ENCODE peak calls at places on chromosome 11, in nine cellular contexts. B is epithelial cell of proximal tubule; H is HFF-Myc; X is AG04450; P is AG10803; Y is mesothelial cell of epicardium; W is CD8-positive, alpha-beta T cell; T is AG09309; S is astrocyte of the cerebellum. A is an unnamed sample.

GRCh38 chr11:10657308-10658271 is 36.0 kb downstream of the IRAG1 start:
- DNase-seq in P (peak; percentile 53), B (peak; percentile 33), Y (no peak), W (no peak), T (no peak), S (peak; percentile 70), H (no peak), X (peak; percentile 57), A (no peak)

GRCh38 chr11:8624698-8625097 is 30.7 kb upstream of the STK33 start:
- DNase-seq in T (no peak), S (no peak), H (no peak), X (no peak), W (no peak), P (no peak), B (no peak), Y (no peak), A (no peak)

GRCh38 chr11:74278721-74279148 is 32.7 kb downstream of the P4HA3 start:
- DNase-seq in Y (no peak), S (peak; percentile 98), W (no peak), P (peak; percentile 98), B (peak; percentile 62), H (peak; percentile 93), T (peak; percentile 95), X (peak; percentile 98), A (no peak)

GRCh38 chr11:132576706-132577105 is 955.6 kb downstream of the OPCML start:
- DNase-seq in X (peak; percentile 82), H (peak; percentile 4), W (no peak), P (peak; percentile 94), T (peak; percentile 63), Y (no peak), B (peak; percentile 31), S (peak; percentile 65), A (no peak)

GRCh38 chr11:71206186-71206585 is 46.2 kb downstream of the SHANK2 start:
- DNase-seq in X (no peak), T (no peak), Y (no peak), H (no peak), P (peak; percentile 8), W (no peak), B (peak; percentile 59), S (no peak), A (no peak)

GRCh38 chr11:8387141-8387540 is 123.5 kb upstream of the LMO1 start:
- DNase-seq in P (no peak), H (no peak), X (no peak), B (no peak), T (no peak), S (no peak), Y (no peak), W (no peak), A (no peak)

GRCh38 chr11:117986981-117987495 is 844 bp downstream of the IL10RA start:
- DNase-seq in W (peak; percentile 85), B (no peak), X (no peak), P (peak; percentile 6), H (no peak), S (no peak), Y (no peak), T (no peak), A (peak; percentile 39)

GRCh38 chr11:17646451-17647145 is 72.8 kb upstream of the MYOD1 start:
- DNase-seq in W (no peak), H (no peak), T (no peak), P (no peak), S (no peak), B (no peak), X (no peak), Y (no peak), A (no peak)

GRCh38 chr11:117269856-117270255 is 21.3 kb upstream of the BACE1-AS start:
- DNase-seq in H (no peak), S (no peak), X (no peak), P (no peak), T (no peak), W (no peak), Y (no peak), B (no peak), A (no peak)

GRCh38 chr11:95296165-95296564 is 65.2 kb upstream of the SESN3 start:
- DNase-seq in X (no peak), H (no peak), T (no peak), B (no peak), Y (no peak), W (no peak), P (no peak), S (no peak), A (no peak)

GRCh38 chr11:68962527-68963250 is 18.1 kb downstream of the MRGPRD start:
- DNase-seq in B (no peak), S (peak; percentile 23), X (no peak), H (no peak), Y (no peak), T (no peak), W (peak; percentile 54), P (peak; percentile 43), A (no peak)

GRCh38 chr11:126214446-126215240 is 3.1 kb downstream of the FAM118B start:
- DNase-seq in W (no peak), Y (no peak), T (no peak), X (no peak), P (no peak), H (no peak), S (no peak), B (no peak), A (no peak)

GRCh38 chr11:116535120-116535519 is 237.7 kb downstream of the BUD13 start:
- DNase-seq in B (no peak), P (no peak), H (no peak), W (no peak), Y (no peak), X (no peak), T (no peak), S (no peak), A (no peak)

GRCh38 chr11:120647681-120648080 is 136.1 kb downstream of the GRIK4 start:
- DNase-seq in H (no peak), S (no peak), W (no peak), P (no peak), X (no peak), B (no peak), T (no peak), Y (no peak), A (no peak)

GRCh38 chr11:128555606-128556005 is 31.8 kb downstream of the ETS1 start:
- DNase-seq in P (peak; percentile 47), Y (no peak), S (no peak), X (no peak), W (no peak), T (no peak), H (no peak), B (no peak), A (no peak)

GRCh38 chr11:88016392-88017020 is 158.7 kb downstream of the RAB38 start:
- DNase-seq in H (peak; percentile 76), B (peak; percentile 61), P (peak; percentile 87), X (peak; percentile 72), Y (peak; percentile 53), T (peak; percentile 69), S (peak; percentile 85), W (peak; percentile 49), A (no peak)

DNA sequence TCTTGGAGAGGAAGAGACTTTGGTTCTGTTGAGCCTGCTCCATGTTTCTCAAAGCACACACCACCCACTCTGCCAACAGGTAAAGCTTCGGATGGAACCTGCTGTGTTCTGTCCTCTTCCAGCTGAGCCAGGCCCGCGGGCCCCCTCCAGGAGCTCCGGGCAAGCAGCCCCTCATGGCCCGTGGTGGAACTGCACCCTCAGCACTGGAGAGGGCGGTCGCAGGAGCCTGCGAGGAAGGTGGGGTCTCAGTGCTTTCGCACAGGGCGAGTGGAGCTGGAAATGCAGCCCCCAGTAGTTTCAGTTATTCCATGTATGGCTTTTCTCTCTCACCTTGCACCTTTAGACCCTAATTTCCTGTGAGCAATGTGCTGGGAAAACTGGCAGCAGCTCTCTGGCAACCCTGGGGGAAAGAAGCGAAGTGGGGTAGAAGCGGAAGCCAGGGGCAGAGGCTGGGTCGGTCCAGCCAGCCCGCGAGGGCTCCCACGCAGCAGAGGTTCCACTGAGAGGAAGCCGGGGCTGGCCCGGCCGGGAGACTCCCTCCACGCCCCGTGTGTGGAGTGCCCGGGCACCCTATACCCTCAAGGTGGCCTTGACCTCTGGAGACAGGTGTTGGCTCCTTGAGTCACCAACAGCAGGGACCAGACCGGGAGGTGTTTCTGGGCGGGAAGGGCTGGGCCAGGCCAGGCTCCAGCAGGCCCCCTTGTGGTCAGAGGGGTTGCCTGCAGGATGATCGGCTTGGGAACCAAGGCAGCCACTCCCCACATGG is 119.9 kb upstream of the TMEM45B start:
- DNase-seq in S (no peak), H (no peak), P (peak; percentile 17), Y (peak; percentile 87), T (no peak), W (peak; percentile 70), X (no peak), B (no peak), A (peak; percentile 40)
- TF ChIP-seq CTCF in S (peak; percentile 80), H (peak; percentile 72), P (peak; percentile 54), Y (peak; percentile 91), T (peak; percentile 77), W (peak; percentile 38), X (peak; percentile 72), B (peak; percentile 69), A (peak; percentile 49)

GRCh38 chr11:65383778-65384177 is 1.3 kb upstream of the SLC25A45 start:
- DNase-seq in H (no peak), B (no peak), S (no peak), Y (no peak), W (no peak), T (no peak), P (no peak), X (no peak), A (no peak)

GRCh38 chr11:65381721-65382035 is 768 bp downstream of the SLC25A45 start:
- DNase-seq in S (peak; percentile 6), P (peak; percentile 75), T (no peak), X (no peak), H (no peak), W (no peak), Y (no peak), B (no peak), A (no peak)

GRCh38 chr11:65382804-65383368 is 440 bp upstream of the SLC25A45 start:
- DNase-seq in B (no peak), W (no peak), H (no peak), Y (no peak), P (peak; percentile 13), T (no peak), S (no peak), X (no peak), A (no peak)

GRCh38 chr11:65380460-65381126 is 1.9 kb downstream of the SLC25A45 start:
- DNase-seq in S (no peak), T (no peak), P (no peak), H (no peak), X (no peak), Y (no peak), W (no peak), B (no peak), A (no peak)

GRCh38 chr11:65382036-65382803 is at the start of gene SLC25A45:
- DNase-seq in P (peak; percentile 98), X (peak; percentile 97), W (peak; percentile 96), T (peak; percentile 95), B (peak; percentile 84), Y (peak; percentile 90), H (peak; percentile 95), S (peak; percentile 84), A (peak; percentile 90)
- TF ChIP-seq CTCF in P (peak; percentile 60), X (peak; percentile 77), W (peak; percentile 81), T (peak; percentile 85), B (peak; percentile 75), Y (peak; percentile 80), H (peak; percentile 81), S (peak; percentile 58), A (peak; percentile 83)

GRCh38 chr11:2940166-2940929 is 11.1 kb upstream of the PHLDA2 start:
- DNase-seq in P (peak; percentile 58), S (no peak), X (no peak), H (no peak), W (peak; percentile 56), T (no peak), B (no peak), Y (no peak), A (peak; percentile 66)
- TF ChIP-seq CTCF in P (no peak), S (no peak), X (no peak), H (no peak), W (no peak), T (no peak), B (no peak), Y (no peak), A (no peak)

GRCh38 chr11:64057890-64058289 is 22.2 kb downstream of the FLRT1 start:
- DNase-seq in B (no peak), H (no peak), P (no peak), W (no peak), X (no peak), Y (no peak), T (no peak), S (no peak), A (no peak)
- TF ChIP-seq CTCF in B (no peak), H (no peak), P (no peak), W (no peak), X (no peak), Y (no peak), T (no peak), S (no peak), A (no peak)